ENCODE peak calls at places on chromosomes 7 and 10, in seven cellular contexts. I is ovary, T is prostate gland, L is GM12878, P is tibial nerve, B is HCT116, C is body of pancreas. Z is an unnamed sample.

GRCh38 chr10:4892681-4893080 is 66.7 kb downstream of the AKR1E2 start:
- DNase-seq in I (no peak), T (no peak), L (no peak), P (no peak), B (no peak), C (no peak), Z (no peak)

GRCh38 chr10:3111626-3112220 is 44.4 kb downstream of the PFKP start:
- DNase-seq in I (no peak), T (no peak), L (no peak), P (no peak), B (no peak), C (no peak), Z (no peak)

GRCh38 chr10:11064832-11065231 is 47.2 kb downstream of the CELF2 start:
- DNase-seq in I (no peak), T (no peak), L (no peak), P (no peak), B (no peak), C (no peak), Z (no peak)

GRCh38 chr10:43076876-43077420 is at the start of gene RET:
- DNase-seq in I (no peak), T (peak), L (no peak), P (no peak), B (no peak), C (peak), Z (peak)

GRCh38 chr10:4291995-4292394 is 507.0 kb upstream of the KLF6 start:
- DNase-seq in I (no peak), T (no peak), L (no peak), P (peak), B (no peak), C (no peak), Z (no peak)

GRCh38 chr10:44193567-44194220 is 191.2 kb downstream of the CXCL12 start:
- DNase-seq in I (no peak), T (no peak), L (no peak), P (no peak), B (no peak), C (no peak), Z (no peak)

GRCh38 chr10:95941115-95941514 is 33.3 kb downstream of the CC2D2B start:
- DNase-seq in I (no peak), T (no peak), L (no peak), P (no peak), B (no peak), C (no peak), Z (no peak)

GRCh38 chr10:2798340-2798739 is 269.0 kb upstream of the PFKP start:
- DNase-seq in I (no peak), T (no peak), L (no peak), P (no peak), B (no peak), C (no peak), Z (no peak)

GRCh38 chr10:108358912-108359311 is 1194.4 kb upstream of the SORCS1 start:
- DNase-seq in I (no peak), T (no peak), L (peak), P (no peak), B (no peak), C (no peak), Z (no peak)

GRCh38 chr10:110508389-110508788 is 10.7 kb downstream of the DUSP5 start:
- DNase-seq in I (no peak), T (no peak), L (no peak), P (no peak), B (no peak), C (no peak), Z (no peak)

GRCh38 chr10:101146392-101147251 is 15.5 kb downstream of the TLX1 start:
- DNase-seq in I (no peak), T (no peak), L (no peak), P (no peak), B (no peak), C (no peak), Z (no peak)

GRCh38 chr10:65949543-65949942 is 976.3 kb upstream of the LRRTM3 start:
- DNase-seq in I (no peak), T (no peak), L (no peak), P (no peak), B (no peak), C (no peak), Z (no peak)

GRCh38 chr7:155470686-155471638 is 13.0 kb downstream of the EN2 start:
- DNase-seq in I (no peak), T (no peak), L (no peak), P (no peak), B (no peak), C (no peak), Z (no peak)

GRCh38 chr7:142919656-142920055 is 13.9 kb downstream of the TRPV5 start:
- DNase-seq in I (no peak), T (no peak), L (no peak), P (no peak), B (no peak), C (no peak), Z (no peak)

GRCh38 chr10:111890046-111890445 is 293.5 kb downstream of the GPAM start:
- DNase-seq in I (no peak), T (no peak), L (no peak), P (no peak), B (no peak), C (no peak), Z (no peak)

GRCh38 chr10:60951272-60951724 is 7.3 kb upstream of the RHOBTB1 start:
- DNase-seq in I (no peak), T (no peak), L (no peak), P (no peak), B (no peak), C (no peak), Z (no peak)

GRCh38 chr7:78368781-78369180 is 570.2 kb downstream of the PHTF2 start:
- DNase-seq in I (no peak), T (no peak), L (no peak), P (no peak), B (no peak), C (no peak), Z (no peak)

GRCh38 chr7:103373866-103374643 is 26.6 kb downstream of the PSMC2 start:
- DNase-seq in I (no peak), T (no peak), L (no peak), P (no peak), B (no peak), C (no peak), Z (no peak)

GRCh38 chr10:43681721-43682120 is 33.0 kb upstream of the ZNF32 start:
- DNase-seq in I (no peak), T (no peak), L (no peak), P (no peak), B (no peak), C (no peak), Z (no peak)

GRCh38 chr7:97027427-97028234 is 3.0 kb upstream of the DLX5 start:
- DNase-seq in I (peak), T (peak), L (peak), P (peak), B (peak), C (peak), Z (peak)

GRCh38 chr10:113961261-113961938 is 82.3 kb upstream of the ADRB1 start:
- DNase-seq in I (no peak), T (no peak), L (peak), P (no peak), B (no peak), C (no peak), Z (no peak)

GRCh38 chr10:69728335-69728861 is 73.3 kb upstream of the COL13A1 start:
- DNase-seq in I (no peak), T (no peak), L (no peak), P (no peak), B (no peak), C (no peak), Z (no peak)

GRCh38 chr10:128577958-128578750 is 451.9 kb upstream of the MKI67 start:
- DNase-seq in I (no peak), T (no peak), L (no peak), P (no peak), B (no peak), C (no peak), Z (no peak)

GRCh38 chr10:2929457-2929856 is 137.9 kb upstream of the PFKP start:
- DNase-seq in I (no peak), T (no peak), L (no peak), P (no peak), B (no peak), C (no peak), Z (no peak)

GRCh38 chr10:14146005-14146404 is 184.7 kb downstream of the FRMD4A start:
- DNase-seq in I (no peak), T (no peak), L (no peak), P (no peak), B (no peak), C (no peak), Z (no peak)

GRCh38 chr10:114704720-114705119 is 46.6 kb upstream of the ABLIM1 start:
- DNase-seq in I (no peak), T (no peak), L (no peak), P (no peak), B (no peak), C (no peak), Z (no peak)

GRCh38 chr7:47724335-47724982 is 142.5 kb upstream of the TNS3 start:
- DNase-seq in I (no peak), T (no peak), L (no peak), P (no peak), B (no peak), C (no peak), Z (peak)

GRCh38 chr10:81704596-81704995 is 170.4 kb upstream of the NRG3 start:
- DNase-seq in I (no peak), T (no peak), L (no peak), P (no peak), B (no peak), C (no peak), Z (no peak)

GRCh38 chr7:148773344-148773743 is 74.6 kb downstream of the CUL1 start:
- DNase-seq in I (no peak), T (no peak), L (peak), P (no peak), B (no peak), C (no peak), Z (no peak)

GRCh38 chr7:2231992-2232765 is 566 bp downstream of the MAD1L1 start:
- DNase-seq in I (peak), T (no peak), L (no peak), P (no peak), B (no peak), C (no peak), Z (no peak)

GRCh38 chr7:68247566-68247965 is 1250.9 kb downstream of the TYW1 start:
- DNase-seq in I (no peak), T (no peak), L (no peak), P (no peak), B (no peak), C (no peak), Z (no peak)

GRCh38 chr7:129605038-129605437 is 6.5 kb upstream of the NRF1 start:
- DNase-seq in I (no peak), T (no peak), L (no peak), P (no peak), B (no peak), C (no peak), Z (no peak)
- TF ChIP-seq POLR2A in I (no peak), T (no peak), L (no peak), P (no peak), B (no peak), C (no peak), Z (no peak)

DNA sequence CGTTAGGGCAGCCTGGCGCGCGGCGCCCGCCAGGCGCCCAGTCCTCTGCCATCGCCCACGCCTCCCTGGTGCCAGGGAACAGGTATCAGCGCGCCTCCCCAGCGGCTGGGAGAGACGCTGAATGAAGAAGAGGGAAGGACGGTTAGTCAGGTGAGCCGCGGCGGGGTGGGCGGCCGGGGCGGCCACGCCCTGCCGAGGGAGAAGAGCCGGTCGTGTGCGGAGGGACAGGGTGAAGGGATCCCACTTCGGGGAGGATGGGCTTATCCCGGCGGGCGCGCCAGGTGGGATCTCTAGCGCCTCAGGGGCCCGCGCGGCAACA is 580 bp upstream of the ARL4A start:
- DNase-seq in I (no peak), T (no peak), L (no peak), P (no peak), B (no peak), C (no peak), Z (no peak)
- TF ChIP-seq POLR2A in I (no peak), T (no peak), L (no peak), P (peak), B (peak), C (no peak), Z (no peak)

GRCh38 chr7:24967696-24968095 is 12.3 kb downstream of the OSBPL3 start:
- DNase-seq in I (no peak), T (no peak), L (no peak), P (no peak), B (no peak), C (no peak), Z (no peak)

GRCh38 chr7:24968165-24968564 is 11.8 kb downstream of the OSBPL3 start:
- DNase-seq in I (no peak), T (no peak), L (no peak), P (no peak), B (no peak), C (no peak), Z (no peak)

GRCh38 chr7:24966802-24967201 is 13.2 kb downstream of the OSBPL3 start:
- DNase-seq in I (no peak), T (no peak), L (no peak), P (no peak), B (no peak), C (no peak), Z (no peak)

GRCh38 chr7:24964177-24964576 is 15.8 kb downstream of the OSBPL3 start:
- DNase-seq in I (no peak), T (no peak), L (no peak), P (no peak), B (no peak), C (no peak), Z (no peak)

DNA sequence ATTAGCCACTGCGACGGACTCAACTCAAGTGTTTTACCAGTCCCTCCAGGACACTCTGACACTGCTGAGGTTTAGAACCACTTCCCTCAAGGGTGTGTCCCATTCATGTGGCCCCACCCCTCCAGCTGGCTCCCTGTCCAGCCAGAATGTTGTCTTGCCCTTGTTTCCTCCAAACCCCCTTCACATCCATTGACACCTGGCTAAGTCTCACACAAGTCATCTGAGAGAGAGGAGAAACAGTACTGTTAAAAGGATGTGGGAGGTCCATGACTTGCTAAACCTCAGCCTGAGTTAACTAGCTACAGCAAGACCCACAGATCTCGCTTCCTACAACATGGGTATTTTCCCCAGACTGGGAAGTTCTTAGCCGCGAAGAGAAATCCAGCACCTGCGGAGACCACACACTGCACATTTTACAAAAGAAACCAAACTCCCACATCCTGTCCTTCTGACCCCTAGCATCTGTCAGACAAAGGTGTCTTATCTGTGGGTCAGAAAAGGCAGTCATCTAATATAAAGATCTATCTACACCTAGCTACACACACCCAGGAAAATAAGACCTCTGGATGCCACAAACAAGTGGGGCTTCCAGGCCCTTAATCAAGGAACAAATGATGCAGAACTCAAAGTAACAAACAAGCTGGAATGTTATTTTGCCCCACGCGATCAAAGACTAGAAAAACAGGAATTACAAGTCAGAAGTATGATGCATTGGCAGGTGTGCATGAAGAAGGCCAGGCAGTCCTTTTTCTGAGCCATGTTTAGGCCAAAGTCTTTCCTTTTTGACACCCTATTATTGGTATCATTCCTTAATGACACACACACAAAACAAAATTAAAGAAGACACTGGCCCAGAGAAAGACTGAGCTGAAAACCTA is 13.9 kb downstream of the OSBPL3 start:
- DNase-seq in I (no peak), T (no peak), L (peak), P (no peak), B (no peak), C (peak), Z (no peak)
- TF ChIP-seq POLR2A in I (no peak), T (no peak), L (no peak), P (no peak), B (no peak), C (no peak), Z (no peak)

GRCh38 chr7:105098863-105099515 is 85.0 kb downstream of the KMT2E start:
- DNase-seq in I (no peak), T (no peak), L (no peak), P (no peak), B (no peak), C (no peak), Z (no peak)
- TF ChIP-seq POLR2A in I (no peak), T (no peak), L (no peak), P (no peak), B (no peak), C (no peak), Z (no peak)

GRCh38 chr7:51313276-51314035 is 3.2 kb downstream of the COBL start:
- DNase-seq in I (no peak), T (no peak), L (no peak), P (no peak), B (no peak), C (no peak), Z (no peak)
- TF ChIP-seq POLR2A in I (no peak), T (no peak), L (no peak), P (no peak), B (no peak), C (no peak), Z (no peak)

DNA sequence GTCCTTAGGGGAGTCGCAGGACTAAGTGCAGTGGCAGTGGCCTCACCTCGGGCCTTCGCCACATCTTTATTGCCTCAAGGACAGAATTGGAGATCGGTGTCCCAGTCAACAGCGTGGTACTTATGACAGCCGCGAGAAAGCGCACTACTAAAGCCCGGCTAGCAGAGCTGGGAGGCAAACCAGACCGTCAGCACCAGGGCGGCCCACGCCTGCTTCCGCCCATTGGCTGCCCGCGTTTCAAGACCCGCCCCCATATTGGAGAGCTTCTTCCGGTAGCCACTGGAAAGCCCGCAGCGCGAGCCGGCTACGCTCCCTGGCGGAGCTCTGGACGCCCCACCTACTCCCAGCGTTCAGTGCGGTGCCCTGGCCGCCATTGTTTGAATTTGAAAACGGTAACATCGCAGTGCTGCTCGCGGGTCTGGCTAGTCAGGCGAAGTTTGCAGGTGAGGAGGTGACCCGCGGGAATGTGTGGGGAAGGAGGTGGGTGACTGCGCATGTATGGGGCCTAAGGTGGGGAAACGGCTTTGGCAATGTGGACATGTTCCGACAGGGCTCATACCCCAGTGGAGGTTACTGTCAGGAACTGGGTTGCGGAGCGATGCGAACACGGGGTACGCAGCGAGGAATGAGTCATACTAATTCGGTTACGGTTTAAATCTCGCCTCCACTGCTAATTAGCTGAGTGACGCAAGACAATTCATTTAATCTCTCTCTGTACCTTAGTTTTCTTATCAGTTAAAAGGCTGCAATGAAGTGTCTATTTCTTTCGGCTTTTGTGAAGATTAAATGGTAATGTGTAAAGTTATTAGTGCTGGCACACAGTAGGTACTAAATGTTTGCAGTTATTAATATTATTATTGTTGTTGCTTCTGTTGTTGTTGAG is at the start of gene KIF20B:
- DNase-seq in I (peak), T (peak), L (peak), P (peak), B (peak), C (peak), Z (peak)
- TF ChIP-seq POLR2A in I (peak), T (peak), L (peak), P (peak), B (peak), C (peak), Z (no peak)

GRCh38 chr10:62804384-62805138 is at the start of gene ADO:
- DNase-seq in I (peak), T (peak), L (peak), P (peak), B (peak), C (peak), Z (peak)
- TF ChIP-seq POLR2A in I (peak), T (no peak), L (peak), P (peak), B (peak), C (peak), Z (no peak)

Z was measured in stomach.